ENCODE peak calls at places on chromosome 11, in four cellular contexts. One of them, this sample, is unnamed. For H3K4me1, the result is how much of the 10 kb centered on the place peaks cover.

GRCh38 chr11:17691550-17691949 is 27.8 kb upstream of the MYOD1 start:
- DNase-seq in GM23338: no peak
- DNase-seq in PC-3: no peak
- DNase-seq in adrenal gland: no peak
- DNase-seq in this sample: no peak

GRCh38 chr11:11436715-11437313 is 83.8 kb upstream of the CSNK2A3 start:
- DNase-seq in GM23338: no peak
- DNase-seq in PC-3: no peak
- DNase-seq in adrenal gland: peak
- DNase-seq in this sample: peak

GRCh38 chr11:10779086-10779485 is 28.0 kb downstream of the CTR9 start:
- DNase-seq in GM23338: no peak
- DNase-seq in PC-3: no peak
- DNase-seq in adrenal gland: no peak
- DNase-seq in this sample: no peak

GRCh38 chr11:50075856-50076255 is 43.2 kb downstream of the OR4C45 start:
- DNase-seq in GM23338: no peak
- DNase-seq in PC-3: no peak
- DNase-seq in adrenal gland: no peak
- DNase-seq in this sample: no peak

GRCh38 chr11:134727204-134727603 is 315.2 kb upstream of the B3GAT1 start:
- DNase-seq in GM23338: no peak
- DNase-seq in PC-3: no peak
- DNase-seq in adrenal gland: no peak
- DNase-seq in this sample: no peak

GRCh38 chr11:33828604-33829429 is 54.5 kb upstream of the FBXO3 start:
- DNase-seq in GM23338: peak
- DNase-seq in PC-3: no peak
- DNase-seq in adrenal gland: no peak
- DNase-seq in this sample: no peak

GRCh38 chr11:130772266-130773227 is 143.7 kb downstream of the SNX19 start:
- DNase-seq in GM23338: no peak
- DNase-seq in PC-3: peak
- DNase-seq in adrenal gland: no peak
- DNase-seq in this sample: no peak

GRCh38 chr11:61671527-61671926 is 8.7 kb upstream of the DAGLA start:
- DNase-seq in GM23338: peak
- DNase-seq in PC-3: peak
- DNase-seq in adrenal gland: peak
- DNase-seq in this sample: no peak

DNA sequence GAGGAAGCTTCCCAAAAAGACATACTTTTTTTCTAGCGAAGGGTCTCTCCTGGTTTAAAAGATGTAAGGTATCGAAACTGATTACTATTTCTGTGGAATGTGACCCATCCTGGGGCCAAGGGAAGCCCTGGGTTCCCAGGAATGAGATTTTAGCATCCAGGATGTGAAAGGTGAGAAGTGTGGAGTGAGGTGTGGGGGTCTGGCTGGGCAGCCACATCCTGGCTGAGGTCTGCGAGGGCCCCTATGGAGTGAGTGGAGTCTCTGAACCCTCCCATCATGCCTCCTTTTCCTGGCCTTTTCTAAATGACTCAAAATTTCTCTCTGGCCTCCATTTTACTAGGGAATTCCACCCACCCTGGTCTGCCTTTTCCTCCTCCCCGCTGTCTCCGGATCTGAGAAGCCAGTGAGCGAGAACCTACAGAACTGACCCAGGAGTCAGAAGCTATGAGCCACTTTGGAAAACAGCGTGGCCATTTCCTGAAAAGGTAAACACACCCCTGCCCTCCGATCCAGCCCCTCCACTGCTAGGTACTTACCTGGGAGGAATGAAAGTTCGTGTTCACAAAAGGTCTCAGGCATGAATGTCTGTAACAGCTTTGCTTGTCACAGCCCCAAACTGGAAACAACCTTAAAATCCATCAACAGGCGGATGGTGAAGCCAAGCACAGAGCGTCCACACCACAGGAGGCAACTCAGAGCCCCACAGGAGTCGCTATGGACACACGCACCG is 27.7 kb upstream of the SHANK2 start:
- DNase-seq in GM23338: peak
- DNase-seq in PC-3: no peak
- DNase-seq in adrenal gland: no peak
- DNase-seq in this sample: no peak
- H3K4me1 ChIP-seq in GM23338: under half
- H3K4me1 ChIP-seq in PC-3: under half
- H3K4me1 ChIP-seq in adrenal gland: under half
- H3K4me1 ChIP-seq in this sample: under half

GRCh38 chr11:63666874-63667273 is 4.3 kb downstream of the ATL3 start:
- DNase-seq in GM23338: no peak
- DNase-seq in PC-3: no peak
- DNase-seq in adrenal gland: no peak
- DNase-seq in this sample: no peak
- H3K4me3 ChIP-seq in GM23338: no peak
- H3K4me3 ChIP-seq in PC-3: peak
- H3K4me3 ChIP-seq in adrenal gland: no peak
- H3K4me3 ChIP-seq in this sample: no peak

GRCh38 chr11:12942157-12942556 is 67.0 kb upstream of the RASSF10 start:
- DNase-seq in GM23338: peak
- DNase-seq in PC-3: no peak
- DNase-seq in adrenal gland: no peak
- DNase-seq in this sample: no peak
- TF ChIP-seq CTCF in GM23338: peak
- TF ChIP-seq CTCF in PC-3: no peak
- TF ChIP-seq CTCF in adrenal gland: no peak
- TF ChIP-seq CTCF in this sample: no peak

DNA sequence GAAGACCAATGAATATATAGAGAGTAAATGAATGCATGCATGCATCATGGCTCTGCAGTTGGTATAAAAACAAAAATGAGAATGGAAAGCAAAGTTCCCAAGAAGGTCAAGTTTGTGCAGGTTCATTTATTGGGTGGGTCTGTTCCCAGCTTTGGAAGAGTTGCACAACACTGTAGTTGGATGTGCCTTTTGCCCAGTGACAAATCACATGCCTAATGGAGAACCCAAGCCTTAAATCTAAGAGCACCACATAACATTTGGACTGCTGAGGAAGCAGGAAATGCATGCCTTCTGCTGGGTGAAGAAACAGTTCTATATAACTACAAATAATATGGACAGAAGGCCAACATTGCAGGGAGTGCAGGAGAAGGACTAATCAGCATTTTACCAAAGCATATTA is 30.6 kb downstream of the PRCP start:
- DNase-seq in GM23338: no peak
- DNase-seq in PC-3: no peak
- DNase-seq in adrenal gland: peak
- DNase-seq in this sample: no peak
- H3K4me1 ChIP-seq in GM23338: under half
- H3K4me1 ChIP-seq in PC-3: under half
- H3K4me1 ChIP-seq in adrenal gland: under half
- H3K4me1 ChIP-seq in this sample: under half

GRCh38 chr11:35015621-35016387 is 99.4 kb downstream of the PDHX start:
- DNase-seq in GM23338: no peak
- DNase-seq in PC-3: no peak
- DNase-seq in adrenal gland: no peak
- DNase-seq in this sample: no peak

GRCh38 chr11:35012467-35013191 is 96.2 kb downstream of the PDHX start:
- DNase-seq in GM23338: no peak
- DNase-seq in PC-3: no peak
- DNase-seq in adrenal gland: no peak
- DNase-seq in this sample: no peak

GRCh38 chr11:35014352-35014751 is 97.9 kb downstream of the PDHX start:
- DNase-seq in GM23338: no peak
- DNase-seq in PC-3: peak
- DNase-seq in adrenal gland: no peak
- DNase-seq in this sample: no peak

GRCh38 chr11:35011944-35012343 is 95.5 kb downstream of the PDHX start:
- DNase-seq in GM23338: no peak
- DNase-seq in PC-3: no peak
- DNase-seq in adrenal gland: no peak
- DNase-seq in this sample: no peak

GRCh38 chr11:35013514-35014191 is 97.2 kb downstream of the PDHX start:
- DNase-seq in GM23338: no peak
- DNase-seq in PC-3: no peak
- DNase-seq in adrenal gland: no peak
- DNase-seq in this sample: no peak
- H3K4me3 ChIP-seq in GM23338: no peak
- H3K4me3 ChIP-seq in PC-3: no peak
- H3K4me3 ChIP-seq in adrenal gland: no peak
- H3K4me3 ChIP-seq in this sample: no peak

GRCh38 chr11:440065-441042 is 1.5 kb downstream of the ANO9 start:
- DNase-seq in GM23338: no peak
- DNase-seq in PC-3: no peak
- DNase-seq in adrenal gland: peak
- DNase-seq in this sample: no peak
- TF ChIP-seq CTCF in GM23338: peak
- TF ChIP-seq CTCF in PC-3: no peak
- TF ChIP-seq CTCF in adrenal gland: peak
- TF ChIP-seq CTCF in this sample: no peak